ENCODE peak calls at places on chromosomes 5 and 9, in four cellular contexts. S is SK-N-SH, A is HepG2, U is GM12878. G is an unnamed sample.
A peak's percentile ranks its signal among the peaks of the same experiment; 100 is the strongest.

GRCh38 chr5:73321757-73322452 is 126.7 kb downstream of the FOXD1 start:
- DNase-seq in S (no peak), A (no peak), U (no peak), G (no peak)

GRCh38 chr9:70408393-70409040 is 5.9 kb downstream of the KLF9 start:
- DNase-seq in S (no peak), A (no peak), U (no peak), G (no peak)

GRCh38 chr5:71891856-71892255 is 172.8 kb downstream of the CARTPT start:
- DNase-seq in U (no peak), A (no peak), S (no peak), G (no peak)

GRCh38 chr9:136726631-136727191 is 14.3 kb downstream of the DIPK1B start:
- DNase-seq in A (peak; percentile 67), S (peak; percentile 73), U (peak; percentile 21), G (peak; percentile 51)

GRCh38 chr5:29516224-29516623 is 1677.3 kb upstream of the CDH6 start:
- DNase-seq in A (no peak), S (no peak), U (no peak), G (no peak)

GRCh38 chr5:51488803-51489642 is 105.8 kb downstream of the ISL1 start:
- DNase-seq in U (no peak), S (peak; percentile 40), A (no peak), G (no peak)

GRCh38 chr5:96661101-96661840 is 905 bp upstream of the CAST start:
- DNase-seq in U (peak; percentile 26), A (no peak), S (peak; percentile 6), G (peak; percentile 29)

GRCh38 chr9:36091028-36091953 is 45.2 kb upstream of the GLIPR2 start:
- DNase-seq in A (peak; percentile 63), U (no peak), S (no peak), G (no peak)

GRCh38 chr9:123712399-123712798 is 217.5 kb downstream of the DENND1A start:
- DNase-seq in A (no peak), S (peak; percentile 34), U (no peak), G (no peak)

GRCh38 chr9:70410368-70410767 is 4.1 kb downstream of the KLF9 start:
- DNase-seq in A (no peak), U (no peak), S (no peak), G (no peak)

GRCh38 chr5:123460296-123460729 is 37.1 kb upstream of the CEP120 start:
- DNase-seq in U (no peak), A (no peak), S (no peak), G (peak; percentile 16)

DNA sequence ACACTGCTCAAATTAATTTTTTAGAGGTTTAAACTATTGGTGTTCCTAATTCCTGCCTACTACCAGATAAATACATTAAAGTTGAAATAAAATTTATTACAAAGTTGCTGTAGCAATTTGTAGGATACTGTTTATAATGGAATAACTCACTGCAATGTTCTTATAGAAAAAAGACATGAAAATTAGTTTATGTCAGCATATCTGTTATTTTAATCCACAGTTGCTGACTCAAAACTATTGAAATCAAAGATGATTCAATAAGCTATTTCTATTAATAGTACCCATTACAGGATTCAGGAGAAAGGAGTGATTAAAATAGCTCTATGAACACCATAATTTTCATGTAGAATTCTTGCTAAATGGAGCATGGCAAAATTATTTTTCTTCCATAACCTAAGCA is 764.4 kb upstream of the NUDT12 start:
- DNase-seq in S (no peak), A (no peak), U (no peak), G (no peak)
- TF ChIP-seq FOXM1 in S (no peak), A (no peak), U (no peak), G (no peak)

GRCh38 chr9:28810375-28811075 is 1237.2 kb upstream of the C9orf72 start:
- DNase-seq in U (no peak), A (no peak), S (no peak), G (no peak)

GRCh38 chr9:28805197-28805596 is 1231.9 kb upstream of the C9orf72 start:
- DNase-seq in U (no peak), A (no peak), S (peak; percentile 31), G (no peak)

DNA sequence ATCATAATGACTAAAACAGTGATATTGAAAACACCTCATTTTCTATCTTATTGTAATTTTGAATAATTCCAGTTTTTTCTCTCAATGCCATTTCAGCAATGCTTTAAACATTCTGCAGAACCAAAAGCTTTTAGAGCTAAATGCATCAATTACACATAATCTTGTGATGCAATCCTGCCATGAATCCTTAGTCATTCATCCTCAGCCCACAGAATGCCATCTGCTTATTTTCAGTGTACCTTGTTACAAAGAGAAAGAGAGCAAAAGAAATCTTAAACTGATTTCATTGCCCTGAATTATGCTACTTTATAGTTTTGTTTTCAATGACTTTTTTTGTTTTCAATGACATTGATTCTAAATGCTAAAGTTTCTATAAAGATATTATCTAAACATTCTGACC is 1234.8 kb upstream of the C9orf72 start:
- DNase-seq in S (peak; percentile 48), A (no peak), U (no peak), G (no peak)
- TF ChIP-seq FOXM1 in S (peak; percentile 98), A (no peak), U (no peak), G (no peak)

DNA sequence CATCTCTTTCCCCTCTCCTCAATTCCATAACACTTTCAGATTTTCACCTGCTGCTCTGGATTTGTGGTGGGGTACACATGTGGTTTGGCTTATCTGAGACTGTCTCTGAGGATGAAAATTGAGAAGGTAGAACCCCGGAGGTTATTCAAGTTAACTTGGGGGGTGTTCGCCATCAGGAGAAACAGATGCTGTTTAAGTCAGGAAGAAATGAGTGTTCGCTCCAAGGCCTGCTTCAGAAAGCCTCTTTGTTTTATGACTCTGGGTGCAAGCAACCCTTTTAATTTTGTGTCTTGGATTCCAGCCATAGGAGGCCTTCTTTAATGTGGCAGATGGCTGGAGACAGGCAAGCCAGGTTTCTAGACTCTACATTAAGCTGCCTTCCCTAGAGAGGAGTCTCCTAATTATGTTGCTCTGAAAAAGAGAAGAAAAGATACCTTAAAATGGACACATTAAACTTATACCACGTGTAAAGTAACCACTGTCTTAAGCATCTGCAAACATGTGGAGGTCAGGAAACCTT is 4.2 kb upstream of the SMAD5 start:
- DNase-seq in U (no peak), S (no peak), A (no peak), G (no peak)
- TF ChIP-seq FOXM1 in U (no peak), S (no peak), A (no peak), G (no peak)

DNA sequence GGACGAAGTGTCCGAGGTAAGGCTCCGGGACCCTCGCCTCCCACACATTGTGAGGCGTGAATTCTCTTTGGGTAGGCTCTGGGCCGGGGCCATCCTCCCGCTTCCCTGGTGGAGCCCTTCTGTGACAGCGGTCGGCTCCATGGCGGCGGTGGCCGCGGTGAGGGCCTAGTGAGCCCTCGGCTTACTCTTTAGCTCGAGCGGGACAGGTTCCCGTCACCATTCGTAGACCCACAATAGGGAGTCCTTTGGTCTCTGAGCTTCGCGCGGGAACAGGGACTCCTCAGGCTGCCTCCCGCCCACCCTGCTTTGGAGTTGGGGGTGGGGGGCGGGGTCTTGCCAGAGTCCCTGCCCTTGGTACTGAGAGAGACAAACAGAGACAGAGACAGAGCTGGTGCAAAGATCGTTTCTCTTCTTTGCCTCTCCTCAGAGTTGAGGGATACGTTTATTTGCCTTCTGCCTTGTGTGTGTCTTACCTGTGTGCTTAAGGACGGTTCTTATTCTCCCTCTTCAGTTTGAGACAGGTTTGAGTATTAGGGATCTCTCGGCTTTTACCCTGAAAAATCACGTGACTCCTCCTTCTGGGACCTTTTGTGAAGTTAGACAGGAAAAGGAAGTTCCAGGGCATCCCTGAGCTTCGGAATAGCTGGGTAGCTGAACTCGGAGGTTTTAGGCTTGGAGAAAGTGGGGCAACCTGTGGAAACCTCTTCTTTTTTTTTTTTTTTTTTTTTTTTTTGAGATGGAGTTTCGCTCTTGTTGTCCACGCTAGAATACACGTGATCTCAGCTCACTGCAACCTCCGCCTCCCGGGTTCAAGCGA is 833 bp downstream of the ANKHD1 start:
- DNase-seq in U (peak; percentile 27), A (peak; percentile 85), S (peak; percentile 66), G (peak; percentile 46)
- TF ChIP-seq FOXM1 in U (no peak), A (no peak), S (no peak), G (no peak)

GRCh38 chr5:6760636-6761035 is 47.4 kb downstream of the TENT4A start:
- DNase-seq in A (no peak), S (no peak), U (no peak), G (no peak)
- TF ChIP-seq FOXM1 in A (no peak), S (no peak), U (no peak), G (no peak)

GRCh38 chr9:135288941-135289534 is 190.5 kb upstream of the PPP1R26 start:
- DNase-seq in A (no peak), S (no peak), U (no peak), G (no peak)
- TF ChIP-seq FOXM1 in A (no peak), S (no peak), U (no peak), G (no peak)

G was measured in HEK293T.